ENCODE peak calls at places on chromosome 13, in seven cellular contexts. I is EH; U is anterior cingulate cortex; L is AG09319; V is activated T-helper 9 cell treated with anti-CD3 and anti-CD28 coated beads, Interleukin-2, amount 50 U/mL, for 16 hours; J is T-cell; Z is stimulated activated CD8-positive, alpha-beta memory T cell treated with anti-CD3 and anti-CD28 coated beads, Interleukin-2, amount 100 ng/mL, for 1 hour. G is an unnamed sample.

GRCh38 chr13:84972907-84973306 is 826.3 kb downstream of the SLITRK6 start:
- DNase-seq in Z (no peak), V (no peak), I (no peak), U (no peak), J (no peak), L (no peak), G (no peak)

GRCh38 chr13:110546933-110547332 is 14.6 kb downstream of the RAB20 start:
- DNase-seq in U (no peak), Z (no peak), J (no peak), L (no peak), V (no peak), I (peak; percentile 88), G (no peak)

GRCh38 chr13:44407379-44407778 is 33.8 kb downstream of the SERP2 start:
- DNase-seq in L (no peak), U (no peak), J (no peak), V (no peak), Z (no peak), I (no peak), G (no peak)

GRCh38 chr13:34019870-34020269 is 201.9 kb downstream of the RFC3 start:
- DNase-seq in L (no peak), V (no peak), Z (no peak), I (peak; percentile 32), U (no peak), J (no peak), G (no peak)

GRCh38 chr13:106061781-106062180 is 473.7 kb downstream of the EFNB2 start:
- DNase-seq in L (no peak), J (no peak), U (no peak), Z (no peak), I (no peak), V (no peak), G (no peak)

GRCh38 chr13:27997904-27998522 is 9.5 kb upstream of the URAD start:
- DNase-seq in U (no peak), I (peak; percentile 46), L (no peak), J (peak; percentile 21), Z (no peak), V (no peak), G (no peak)

GRCh38 chr13:113941571-113942191 is 32.2 kb downstream of the C13orf46 start:
- DNase-seq in Z (no peak), U (no peak), L (no peak), I (peak; percentile 38), J (no peak), V (no peak), G (no peak)

GRCh38 chr13:113493315-113493951 is 2.9 kb upstream of the DCUN1D2 start:
- DNase-seq in L (peak; percentile 66), Z (no peak), U (no peak), J (no peak), I (peak; percentile 95), V (no peak), G (no peak)

GRCh38 chr13:113546571-113547247 is 37.8 kb upstream of the TFDP1 start:
- DNase-seq in I (no peak), U (no peak), Z (no peak), L (no peak), V (no peak), J (no peak), G (no peak)

GRCh38 chr13:39186205-39186880 is 148.1 kb downstream of the NHLRC3 start:
- DNase-seq in I (no peak), L (no peak), V (no peak), U (no peak), Z (no peak), J (no peak), G (no peak)

GRCh38 chr13:85255978-85256377 is 543.2 kb downstream of the SLITRK6 start:
- DNase-seq in J (no peak), U (no peak), I (peak; percentile 26), Z (no peak), V (no peak), L (no peak), G (no peak)

GRCh38 chr13:110447058-110447511 is 114.4 kb downstream of the RAB20 start:
- DNase-seq in L (peak; percentile 87), Z (no peak), I (peak; percentile 43), V (no peak), U (no peak), J (no peak), G (no peak)

GRCh38 chr13:36029171-36029570 is 102.0 kb downstream of the DCLK1 start:
- DNase-seq in U (no peak), Z (no peak), V (no peak), L (no peak), I (peak; percentile 3), J (no peak), G (no peak)

GRCh38 chr13:98273067-98273823 is 96.2 kb upstream of the RNF113B start:
- DNase-seq in J (no peak), I (no peak), Z (no peak), V (no peak), L (no peak), U (no peak), G (no peak)

G was measured in Ammon's horn.